ENCODE peak calls at places on chromosome 15, in four cellular contexts. Z, A, V and J are unnamed samples.

GRCh38 chr15:67103869-67104268 is 38.5 kb downstream of the SMAD3 start:
- DNase-seq in V (no peak), A (no peak), Z (no peak), J (no peak)

GRCh38 chr15:97692317-97693015 is 268.0 kb upstream of the ARRDC4 start:
- DNase-seq in A (no peak), Z (no peak), V (no peak), J (no peak)

GRCh38 chr15:64191971-64192830 is 29.4 kb upstream of the PPIB start:
- DNase-seq in Z (no peak), V (no peak), A (no peak), J (no peak)

GRCh38 chr15:62124953-62125263 is 40.2 kb downstream of the C2CD4B start:
- DNase-seq in A (no peak), V (no peak), Z (no peak), J (peak)

GRCh38 chr15:69080203-69080957 is 65.9 kb downstream of the NOX5 start:
- DNase-seq in Z (no peak), V (no peak), A (no peak), J (no peak)

GRCh38 chr15:68818088-68818670 is 2.5 kb downstream of the ANP32A start:
- DNase-seq in Z (peak), V (peak), A (no peak), J (peak)

GRCh38 chr15:65071381-65071811 is 3.6 kb upstream of the RASL12 start:
- DNase-seq in A (no peak), V (no peak), Z (no peak), J (no peak)

GRCh38 chr15:47374222-47374621 is 343.1 kb upstream of the SEMA6D start:
- DNase-seq in Z (no peak), A (no peak), V (no peak), J (peak)

GRCh38 chr15:62786123-62786825 is 256.3 kb upstream of the TPM1 start:
- DNase-seq in V (no peak), A (no peak), Z (no peak), J (no peak)

GRCh38 chr15:76974456-76975083 is 20.4 kb upstream of the PSTPIP1 start:
- DNase-seq in V (no peak), Z (no peak), A (no peak), J (no peak)

GRCh38 chr15:101134780-101135179 is 117.1 kb downstream of the CHSY1 start:
- DNase-seq in Z (no peak), V (no peak), A (no peak), J (no peak)

GRCh38 chr15:41735033-41735432 is 39.3 kb upstream of the MAPKBP1 start:
- DNase-seq in V (no peak), Z (no peak), A (no peak), J (no peak)

GRCh38 chr15:47794266-47794914 is 77.1 kb downstream of the SEMA6D start:
- DNase-seq in A (no peak), V (no peak), Z (no peak), J (no peak)

GRCh38 chr15:76987896-76988860 is 6.7 kb upstream of the PSTPIP1 start:
- DNase-seq in V (peak), A (peak), Z (no peak), J (no peak)

GRCh38 chr15:58549013-58549779 is 117.4 kb downstream of the LIPC start:
- DNase-seq in V (no peak), A (no peak), Z (no peak), J (no peak)

GRCh38 chr15:64969401-64969800 is 20.3 kb downstream of the SPG21 start:
- DNase-seq in V (no peak), Z (no peak), A (no peak), J (no peak)

DNA sequence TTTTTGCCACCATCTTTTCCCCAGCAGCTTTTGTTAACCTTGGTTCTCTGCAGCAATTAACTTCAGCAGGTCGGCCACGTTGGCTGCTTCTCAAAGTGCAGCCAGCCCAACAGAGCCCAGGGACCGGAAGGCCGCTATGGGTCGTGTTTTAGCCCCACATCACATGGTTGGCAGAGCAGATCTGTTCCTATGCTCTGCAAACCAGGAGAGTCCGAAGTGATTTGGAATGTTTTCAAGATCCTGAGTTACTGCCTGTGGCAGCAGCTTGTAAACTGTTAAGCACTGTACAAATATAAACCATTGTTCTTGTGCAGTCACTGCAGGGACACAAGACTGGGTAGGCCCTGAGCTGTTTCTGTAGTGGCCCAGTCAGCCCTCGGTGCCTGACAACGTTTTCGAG is 69.6 kb upstream of the MYZAP start:
- DNase-seq in Z (no peak), A (no peak), V (no peak), J (no peak)
- TF ChIP-seq CHD4 in Z (no peak), A (no peak), V (no peak), J (no peak)

GRCh38 chr15:89164712-89165211 is 56.6 kb downstream of the RLBP1 start:
- DNase-seq in V (no peak), Z (peak), A (no peak), J (no peak)
- TF ChIP-seq CEBPB in V (no peak), Z (no peak), A (no peak), J (no peak)

DNA sequence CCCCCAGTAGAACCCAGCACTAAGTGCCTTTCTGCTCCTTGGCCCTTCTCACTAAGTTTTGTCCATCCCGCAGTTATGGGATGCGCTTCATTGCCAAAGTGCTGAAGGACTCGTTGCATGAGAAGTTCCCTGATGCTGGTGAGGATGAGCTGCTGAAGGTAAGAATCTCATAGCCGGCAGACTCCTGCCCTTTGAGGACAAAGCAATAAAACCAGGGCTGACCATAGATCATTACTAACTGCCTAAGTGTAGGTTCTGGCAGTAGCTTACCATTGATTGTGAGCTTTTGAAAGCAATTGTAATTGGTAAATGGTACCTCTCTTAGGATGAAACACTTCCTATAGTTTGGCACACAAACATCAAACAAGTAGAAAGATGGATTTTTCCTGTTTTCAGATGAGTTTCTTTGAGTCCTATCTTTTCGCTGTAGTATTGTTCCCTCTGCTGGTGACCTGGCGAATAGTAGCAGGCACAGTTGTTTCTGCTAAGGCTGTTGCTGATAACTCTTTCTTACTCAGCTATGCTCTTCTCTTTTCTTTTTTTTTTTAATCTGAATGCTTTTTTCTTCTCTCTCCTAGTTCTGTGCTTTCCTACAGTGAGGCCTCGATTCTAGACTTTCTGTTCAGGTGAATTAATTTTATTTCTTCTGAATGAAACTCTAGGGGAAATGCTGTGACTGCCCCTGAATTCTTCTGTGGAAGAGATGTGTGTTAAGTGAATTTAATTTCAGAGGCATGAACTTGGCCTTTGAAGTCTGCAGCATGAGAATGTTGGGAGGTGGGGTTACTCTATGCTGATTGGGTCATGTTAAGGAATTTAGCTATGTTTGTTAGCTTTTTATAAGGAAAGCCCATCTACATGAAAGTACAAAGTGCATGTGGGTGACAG is 47.4 kb upstream of the CRTC3 start:
- DNase-seq in A (no peak), Z (peak), V (peak), J (peak)
- TF ChIP-seq CHD4 in A (no peak), Z (no peak), V (no peak), J (no peak)

DNA sequence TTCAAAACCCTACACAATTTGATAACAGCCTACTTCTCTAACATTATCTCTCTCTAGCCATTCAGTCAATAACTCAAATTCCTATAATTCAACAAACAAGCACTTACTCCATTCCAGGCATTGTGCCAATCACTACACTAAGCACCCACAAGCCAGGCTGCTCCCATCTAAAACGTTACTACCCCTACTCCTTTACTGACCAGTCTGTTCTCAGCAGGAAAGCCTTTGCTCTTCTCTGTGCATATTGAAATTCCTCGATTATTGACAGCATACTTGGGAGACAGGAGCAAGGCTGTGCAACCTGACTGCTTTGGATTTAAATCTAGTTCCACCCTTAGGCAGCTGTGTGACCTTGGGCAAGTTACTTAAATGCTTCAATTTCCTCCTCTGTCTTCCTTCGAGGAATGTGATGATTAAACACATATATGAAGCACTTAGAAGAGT is 177.2 kb upstream of the THBS1 start:
- DNase-seq in Z (peak), A (no peak), V (no peak), J (no peak)
- TF ChIP-seq CEBPB in Z (no peak), A (no peak), V (no peak), J (no peak)